ENCODE peak calls at places on chromosomes 2 and 18, in seven cellular contexts. X is iPS DF 6.9, D is HepG2, W is tibial nerve, Q is psoas muscle, Z is thoracic aorta, M is A549. J is an unnamed sample.

GRCh38 chr2:179218848-179219594 is 45.6 kb downstream of the SESTD1 start:
- DNase-seq in X (peak; percentile 47), Z (peak; percentile 50), Q (peak; percentile 60), D (peak; percentile 73), M (peak; percentile 33), W (peak; percentile 89), J (peak; percentile 75)

GRCh38 chr2:37713258-37713700 is 41.8 kb upstream of the CDC42EP3 start:
- DNase-seq in Z (no peak), W (no peak), M (no peak), Q (no peak), D (no peak), X (no peak), J (no peak)

GRCh38 chr2:238238311-238238765 is 1.5 kb downstream of the HES6 start:
- DNase-seq in Q (no peak), D (no peak), M (no peak), Z (no peak), W (no peak), X (no peak), J (no peak)

GRCh38 chr18:24539866-24540604 is 79.6 kb downstream of the HRH4 start:
- DNase-seq in Q (no peak), W (no peak), M (no peak), X (no peak), D (no peak), Z (no peak), J (no peak)

GRCh38 chr2:160737247-160737646 is 243.6 kb upstream of the RBMS1 start:
- DNase-seq in Z (no peak), Q (no peak), W (no peak), M (no peak), X (no peak), D (no peak), J (no peak)

GRCh38 chr2:42922790-42923631 is 130.6 kb upstream of the HAAO start:
- DNase-seq in D (peak; percentile 42), W (peak; percentile 75), Z (peak; percentile 77), Q (peak; percentile 42), M (no peak), X (no peak), J (no peak)

GRCh38 chr2:54960118-54960517 is 90.1 kb downstream of the RTN4 start:
- DNase-seq in M (no peak), X (no peak), W (no peak), D (no peak), Q (no peak), Z (no peak), J (no peak)

GRCh38 chr2:86518498-86518897 is 44.7 kb downstream of the CHMP3 start:
- DNase-seq in D (peak; percentile 39), Z (no peak), Q (no peak), M (no peak), X (no peak), W (peak; percentile 6), J (peak; percentile 34)

GRCh38 chr2:72755647-72756423 is 70.0 kb downstream of the EXOC6B start:
- DNase-seq in W (no peak), Z (no peak), M (no peak), Q (no peak), X (no peak), D (peak; percentile 17), J (no peak)

GRCh38 chr2:236944561-236944960 is 141.1 kb upstream of the COPS8 start:
- DNase-seq in Q (no peak), D (no peak), Z (no peak), W (no peak), X (no peak), M (no peak), J (no peak)

GRCh38 chr18:23716966-23717365 is 27.7 kb downstream of the LAMA3 start:
- DNase-seq in M (no peak), Q (no peak), X (no peak), Z (no peak), D (no peak), W (no peak), J (no peak)

GRCh38 chr2:48528431-48528830 is 1.5 kb upstream of the STON1 start:
- DNase-seq in M (no peak), W (no peak), D (no peak), X (no peak), Q (no peak), Z (no peak), J (no peak)

GRCh38 chr18:32298289-32298688 is 108.5 kb downstream of the MEP1B start:
- DNase-seq in D (no peak), M (no peak), X (no peak), Z (no peak), Q (no peak), W (no peak), J (no peak)

GRCh38 chr2:12389354-12390045 is 327.2 kb upstream of the TRIB2 start:
- DNase-seq in W (no peak), D (no peak), X (no peak), Z (no peak), Q (no peak), M (no peak), J (no peak)

GRCh38 chr2:72137498-72138010 is 10.1 kb downstream of the CYP26B1 start:
- DNase-seq in Q (peak; percentile 65), X (no peak), W (peak; percentile 51), D (peak; percentile 58), M (peak; percentile 88), Z (no peak), J (peak; percentile 62)

GRCh38 chr2:102082591-102083586 is 59.7 kb upstream of the IL1R1 start:
- DNase-seq in Q (no peak), D (peak; percentile 67), Z (no peak), X (no peak), W (peak; percentile 49), M (no peak), J (peak; percentile 29)

GRCh38 chr2:173288561-173288960 is 66.1 kb upstream of the CDCA7 start:
- DNase-seq in Q (no peak), X (no peak), D (no peak), W (no peak), M (peak; percentile 30), Z (no peak), J (no peak)

GRCh38 chr18:40197711-40198110 is 1757.3 kb upstream of the PIK3C3 start:
- DNase-seq in M (no peak), Z (no peak), X (no peak), D (no peak), W (no peak), Q (no peak), J (no peak)

GRCh38 chr18:40004246-40004645 is 1950.8 kb upstream of the PIK3C3 start:
- DNase-seq in M (no peak), X (no peak), Z (no peak), W (no peak), Q (no peak), D (no peak), J (no peak)

GRCh38 chr18:12597775-12598174 is 60.1 kb downstream of the SPIRE1 start:
- DNase-seq in D (peak; percentile 84), Q (peak; percentile 14), X (no peak), M (peak; percentile 32), Z (peak; percentile 21), W (no peak), J (no peak)

GRCh38 chr2:85239102-85239501 is 88.7 kb downstream of the TGOLN2 start:
- DNase-seq in D (no peak), M (no peak), Z (no peak), Q (no peak), X (no peak), W (no peak), J (no peak)

GRCh38 chr2:208618220-208618619 is 211.6 kb downstream of the PTH2R start:
- DNase-seq in D (no peak), Q (no peak), Z (no peak), X (no peak), M (no peak), W (no peak), J (no peak)

GRCh38 chr18:48800877-48801727 is 149.7 kb downstream of the SMAD7 start:
- DNase-seq in Q (no peak), W (no peak), X (no peak), M (no peak), Z (no peak), D (no peak), J (no peak)

GRCh38 chr2:46119453-46119852 is 177.8 kb upstream of the EPAS1 start:
- DNase-seq in W (no peak), M (no peak), Z (no peak), X (no peak), D (peak; percentile 48), Q (no peak), J (no peak)

GRCh38 chr2:219744698-219745097 is 117.3 kb downstream of the SLC4A3 start:
- DNase-seq in Q (no peak), X (no peak), M (no peak), Z (no peak), W (no peak), D (no peak), J (no peak)

GRCh38 chr2:4190548-4190947 is 487.2 kb downstream of the DCDC2C start:
- DNase-seq in X (no peak), Q (no peak), W (no peak), Z (no peak), M (no peak), D (no peak), J (no peak)
- H3K9me3 ChIP-seq in X (no peaks in the 10 kb centered on the region), Q (no peaks in the 10 kb centered on the region), W (no peaks in the 10 kb centered on the region), Z (no peaks in the 10 kb centered on the region), M (peaks cover 10% of the 10 kb centered on the region), D (peaks cover 73% of the 10 kb centered on the region), J (no peaks in the 10 kb centered on the region)

GRCh38 chr2:28640263-28640907 is 111.2 kb upstream of the PPP1CB start:
- DNase-seq in X (no peak), M (no peak), Z (no peak), Q (no peak), W (no peak), D (no peak), J (no peak)

GRCh38 chr2:28639836-28640235 is 111.8 kb upstream of the PPP1CB start:
- DNase-seq in W (no peak), M (no peak), Z (no peak), Q (no peak), X (no peak), D (peak; percentile 75), J (peak; percentile 93)

GRCh38 chr2:28642796-28643195 is 108.8 kb upstream of the PPP1CB start:
- DNase-seq in X (no peak), M (no peak), Q (no peak), W (no peak), Z (no peak), D (no peak), J (no peak)

GRCh38 chr2:28639092-28639691 is 112.4 kb upstream of the PPP1CB start:
- DNase-seq in Q (no peak), D (no peak), Z (no peak), W (no peak), M (no peak), X (no peak), J (no peak)

DNA sequence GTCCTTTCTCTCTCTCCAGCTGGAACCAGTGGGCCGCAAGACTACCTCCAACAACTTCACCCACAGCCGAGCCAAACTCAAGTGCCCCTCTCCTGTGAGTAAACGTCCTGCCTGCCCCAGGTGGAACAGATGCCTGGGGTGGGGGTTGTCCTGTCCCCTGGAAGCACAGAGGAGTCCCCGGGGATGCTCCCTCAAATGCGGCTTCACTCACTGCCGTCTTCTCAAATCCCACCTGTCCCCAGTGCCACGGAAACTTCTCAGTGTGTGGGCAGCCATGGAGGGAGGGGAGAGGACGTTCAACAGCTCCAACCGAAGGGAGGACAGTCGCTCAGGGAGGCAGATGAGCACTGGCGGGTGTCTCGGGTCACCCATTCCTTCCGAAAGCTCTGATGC is 110.7 kb upstream of the PPP1CB start:
- DNase-seq in Z (no peak), Q (no peak), X (no peak), D (no peak), M (no peak), W (no peak), J (no peak)
- H3K4me1 ChIP-seq in Z (peaks cover 35% of the 10 kb centered on the region), Q (peaks cover 29% of the 10 kb centered on the region), X (peaks cover 3% of the 10 kb centered on the region), D (peaks cover 19% of the 10 kb centered on the region), M (peaks cover 4% of the 10 kb centered on the region), W (peaks cover 8% of the 10 kb centered on the region), J (no peaks in the 10 kb centered on the region)

GRCh38 chr18:49893036-49893435 is 79.7 kb upstream of the ACAA2 start:
- DNase-seq in Z (no peak), D (peak; percentile 29), W (no peak), X (no peak), Q (no peak), M (no peak), J (no peak)
- H3K4me3 ChIP-seq in Z (no peak overlapping the region), D (no peak overlapping the region), W (no peak overlapping the region), X (no peak overlapping the region), Q (no peak overlapping the region), M (no peak overlapping the region), J (no peak overlapping the region)

GRCh38 chr2:196130039-196130825 is 41.1 kb downstream of the STK17B start:
- DNase-seq in Q (no peak), X (no peak), W (no peak), D (no peak), M (no peak), Z (no peak), J (no peak)
- H3K9me3 ChIP-seq in Q (peaks cover 34% of the 10 kb centered on the region), X (peaks cover 14% of the 10 kb centered on the region), W (peaks cover 11% of the 10 kb centered on the region), D (no peaks in the 10 kb centered on the region), M (peaks cover 26% of the 10 kb centered on the region), Z (peaks cover 24% of the 10 kb centered on the region), J (peaks cover 5% of the 10 kb centered on the region)

J was measured in small intestine.